ENCODE peak calls at places on chromosomes 16 and 17, in five cellular contexts. S, G, Y, T and K are unnamed samples.

GRCh38 chr16:74999683-75000480 is 1.1 kb downstream of the ZNRF1 start:
- DNase-seq in S (no peak), G (no peak), Y (no peak), T (peak; percentile 44), K (peak; percentile 74)

GRCh38 chr17:47844814-47845453 is 3.9 kb upstream of the SCRN2 start:
- DNase-seq in S (peak; percentile 18), G (peak; percentile 51), Y (no peak), T (no peak), K (peak; percentile 68)

GRCh38 chr17:79476074-79476473 is 134.8 kb downstream of the RBFOX3 start:
- DNase-seq in S (no peak), G (peak; percentile 28), Y (no peak), T (no peak), K (no peak)

GRCh38 chr16:7236824-7237410 is 95.7 kb upstream of the RBFOX1 start:
- DNase-seq in S (no peak), G (no peak), Y (no peak), T (no peak), K (peak; percentile 18)

GRCh38 chr16:572865-573650 is 3.3 kb downstream of the PIGQ start:
- DNase-seq in S (no peak), G (no peak), Y (no peak), T (no peak), K (no peak)

GRCh38 chr16:72910875-72911274 is 137.1 kb downstream of the ZFHX3 start:
- DNase-seq in S (no peak), G (no peak), Y (no peak), T (no peak), K (no peak)

GRCh38 chr16:3220839-3221238 is 14.1 kb downstream of the ZNF200 start:
- DNase-seq in S (no peak), G (no peak), Y (no peak), T (peak; percentile 50), K (no peak)

GRCh38 chr17:61551255-61551742 is 39.7 kb downstream of the NACA2 start:
- DNase-seq in S (peak; percentile 67), G (peak; percentile 38), Y (no peak), T (peak; percentile 62), K (peak; percentile 75)

GRCh38 chr17:39170051-39170450 is 4.1 kb upstream of the ARL5C start:
- DNase-seq in S (no peak), G (no peak), Y (no peak), T (no peak), K (no peak)

GRCh38 chr17:45307290-45308015 is 9.4 kb downstream of the MAP3K14 start:
- DNase-seq in S (peak; percentile 90), G (no peak), Y (peak; percentile 90), T (no peak), K (no peak)

GRCh38 chr16:67842509-67843342 is 606 bp downstream of the THAP11 start:
- DNase-seq in S (peak; percentile 46), G (no peak), Y (no peak), T (peak; percentile 61), K (peak; percentile 73)

DNA sequence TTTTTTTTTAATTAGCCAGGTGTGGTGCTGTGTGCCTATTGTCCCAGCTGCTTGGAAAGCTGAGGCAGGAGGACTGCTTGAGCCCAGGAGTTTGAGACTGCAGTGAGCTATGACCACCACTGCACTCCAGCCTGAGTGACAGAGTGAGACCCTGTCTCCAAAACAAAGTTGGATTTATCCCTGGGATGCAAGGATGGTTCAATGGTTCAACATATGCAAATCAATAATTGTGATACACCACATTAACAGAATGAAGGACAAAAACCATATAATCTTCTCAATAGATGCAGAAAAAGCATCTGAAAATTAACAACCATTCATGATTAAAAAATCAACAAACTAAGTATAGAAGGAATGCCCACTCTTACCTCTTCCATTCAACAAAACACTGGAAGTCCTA is 33.5 kb downstream of the CDR2 start:
- DNase-seq in S (no peak), G (no peak), Y (no peak), T (no peak), K (no peak)
- TF ChIP-seq MXI1 in S (no peak), G (no peak), Y (no peak), T (no peak), K (no peak)

GRCh38 chr16:56513972-56514371 is 5.9 kb downstream of the BBS2 start:
- DNase-seq in S (peak; percentile 74), G (peak; percentile 50), Y (peak; percentile 4), T (peak; percentile 80), K (peak; percentile 37)
- TF ChIP-seq MXI1 in S (no peak), G (no peak), Y (no peak), T (no peak), K (no peak)

GRCh38 chr16:51982715-51983680 is 563.9 kb downstream of the TOX3 start:
- DNase-seq in S (peak; percentile 78), G (peak; percentile 20), Y (no peak), T (peak; percentile 67), K (peak; percentile 48)
- TF ChIP-seq MXI1 in S (no peak), G (no peak), Y (no peak), T (no peak), K (no peak)

DNA sequence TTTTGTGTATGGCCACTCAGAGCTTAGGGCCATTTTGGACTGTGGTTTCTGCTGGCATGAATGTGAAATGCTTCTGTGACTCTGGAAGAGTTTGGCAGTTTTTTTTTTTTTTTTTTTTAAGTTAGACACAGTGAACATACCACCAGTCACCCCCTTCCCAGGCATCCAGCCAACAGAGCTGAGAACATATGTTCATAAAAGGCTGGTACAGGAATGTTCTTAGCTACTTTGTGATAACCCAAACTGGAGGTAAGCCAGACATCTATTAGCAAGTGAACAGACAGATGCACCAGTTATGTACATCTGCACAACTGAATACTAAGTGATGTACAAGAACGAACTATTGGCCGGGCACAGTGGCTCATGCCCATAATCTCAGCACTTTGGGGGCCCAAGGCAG is 92.7 kb downstream of the ABCC1 start:
- DNase-seq in S (peak; percentile 88), G (no peak), Y (no peak), T (no peak), K (peak; percentile 71)
- TF ChIP-seq MXI1 in S (no peak), G (no peak), Y (no peak), T (no peak), K (no peak)

DNA sequence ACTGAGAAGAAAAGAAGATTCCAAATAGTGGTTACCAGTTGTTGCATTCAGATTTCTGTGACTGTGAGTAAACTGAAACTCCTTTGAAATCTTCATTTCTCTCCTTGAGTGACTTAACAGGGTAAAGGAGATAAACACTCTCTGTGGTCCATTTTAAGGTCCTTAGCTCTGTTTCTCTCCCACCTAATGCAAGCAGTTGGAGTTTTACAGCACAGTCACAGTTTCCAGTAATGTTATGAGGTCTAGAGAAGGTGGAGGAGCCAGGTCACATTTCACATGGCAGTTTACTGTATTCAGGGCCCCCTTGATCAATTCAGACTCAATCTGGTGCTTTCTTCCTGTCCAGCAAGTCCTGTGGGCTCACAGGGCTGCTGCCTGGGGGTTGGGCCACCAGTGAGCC is 32.2 kb upstream of the SLC12A3 start:
- DNase-seq in S (no peak), G (no peak), Y (no peak), T (no peak), K (no peak)
- TF ChIP-seq MXI1 in S (no peak), G (no peak), Y (no peak), T (no peak), K (no peak)

DNA sequence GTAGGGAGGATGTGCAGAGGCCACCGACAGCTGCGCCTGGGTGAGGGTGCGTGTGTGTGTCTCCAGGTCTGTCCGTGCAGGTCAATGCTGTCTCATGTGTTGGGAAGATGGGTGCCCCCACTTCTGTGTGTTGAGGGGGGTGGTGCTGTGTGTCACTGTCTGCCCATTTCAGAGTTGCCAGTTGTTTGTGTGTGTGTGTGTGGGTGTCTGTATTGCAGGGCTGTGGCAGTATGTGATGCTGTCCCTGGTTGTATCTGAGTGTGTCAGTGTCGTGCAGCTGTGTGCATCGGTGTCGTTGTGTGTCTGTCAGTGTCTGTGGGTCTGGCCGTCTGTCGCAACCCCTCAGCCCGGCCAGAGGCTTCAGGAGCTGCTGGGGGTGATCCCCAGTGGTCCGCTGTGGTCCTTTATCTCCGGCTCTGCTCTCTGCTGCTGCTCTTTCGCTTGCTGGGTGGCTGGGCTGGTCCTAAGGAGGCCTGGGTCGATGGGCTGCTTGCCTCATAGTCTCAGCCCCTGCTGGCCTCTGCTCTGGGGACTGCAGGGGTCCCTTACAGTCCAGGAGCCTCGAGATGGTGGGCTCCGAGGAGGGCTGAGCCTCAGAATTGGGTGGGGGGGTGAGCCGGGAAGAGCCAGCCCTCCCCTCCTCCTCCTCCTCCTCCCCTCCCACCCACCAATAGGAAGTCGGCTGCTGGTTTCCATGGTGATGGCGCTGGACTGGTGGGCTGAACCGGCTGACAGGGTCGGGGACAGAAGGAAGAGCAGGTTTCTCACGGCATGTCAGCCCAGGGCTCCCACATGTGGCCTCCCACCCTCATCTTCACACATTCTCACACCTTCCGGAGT is at the start of gene TSPOAP1:
- DNase-seq in S (no peak), G (peak; percentile 84), Y (peak; percentile 95), T (no peak), K (peak; percentile 95)
- TF ChIP-seq MXI1 in S (no peak), G (peak; percentile 55), Y (peak; percentile 86), T (no peak), K (peak; percentile 73)

GRCh38 chr16:9256196-9256595 is 164.8 kb downstream of the HAPSTR1 start:
- DNase-seq in S (no peak), G (peak; percentile 60), Y (no peak), T (peak; percentile 66), K (peak; percentile 34)
- TF ChIP-seq MXI1 in S (no peak), G (no peak), Y (no peak), T (no peak), K (no peak)